ENCODE peak calls at places on chromosomes 5 and 9, in eight cellular contexts. One of them, this sample, is unnamed.

GRCh38 chr9:128551652-128552152 is 685 bp upstream of the SPTAN1 start:
- DNase-seq in fibroblast of lung: peak; percentile 8
- DNase-seq in lower lobe of right lung: no peak
- DNase-seq in heart right ventricle: no peak
- DNase-seq in left lung: no peak
- DNase-seq in T-helper 17 cell: no peak
- DNase-seq in spleen: no peak
- DNase-seq in naive thymus-derived CD4-positive, alpha-beta T cell: no peak
- DNase-seq in this sample: no peak

GRCh38 chr9:126108240-126108639 is 218.4 kb upstream of the MVB12B start:
- DNase-seq in fibroblast of lung: no peak
- DNase-seq in lower lobe of right lung: no peak
- DNase-seq in heart right ventricle: no peak
- DNase-seq in left lung: peak; percentile 25
- DNase-seq in T-helper 17 cell: no peak
- DNase-seq in spleen: peak; percentile 42
- DNase-seq in naive thymus-derived CD4-positive, alpha-beta T cell: no peak
- DNase-seq in this sample: no peak

GRCh38 chr9:79013715-79014610 is 557.8 kb upstream of the TLE4 start:
- DNase-seq in fibroblast of lung: peak; percentile 59
- DNase-seq in lower lobe of right lung: no peak
- DNase-seq in heart right ventricle: no peak
- DNase-seq in left lung: no peak
- DNase-seq in T-helper 17 cell: no peak
- DNase-seq in spleen: no peak
- DNase-seq in naive thymus-derived CD4-positive, alpha-beta T cell: no peak
- DNase-seq in this sample: no peak

GRCh38 chr9:98808879-98809278 is 1.4 kb downstream of the GALNT12 start:
- DNase-seq in fibroblast of lung: no peak
- DNase-seq in lower lobe of right lung: no peak
- DNase-seq in heart right ventricle: no peak
- DNase-seq in left lung: no peak
- DNase-seq in T-helper 17 cell: no peak
- DNase-seq in spleen: no peak
- DNase-seq in naive thymus-derived CD4-positive, alpha-beta T cell: no peak
- DNase-seq in this sample: no peak

GRCh38 chr5:98975682-98976407 is 47.0 kb upstream of the CHD1 start:
- DNase-seq in fibroblast of lung: no peak
- DNase-seq in lower lobe of right lung: no peak
- DNase-seq in heart right ventricle: no peak
- DNase-seq in left lung: no peak
- DNase-seq in T-helper 17 cell: no peak
- DNase-seq in spleen: no peak
- DNase-seq in naive thymus-derived CD4-positive, alpha-beta T cell: no peak
- DNase-seq in this sample: no peak

GRCh38 chr5:3218096-3218495 is 377.5 kb upstream of the IRX1 start:
- DNase-seq in fibroblast of lung: no peak
- DNase-seq in lower lobe of right lung: no peak
- DNase-seq in heart right ventricle: no peak
- DNase-seq in left lung: peak; percentile 69
- DNase-seq in T-helper 17 cell: no peak
- DNase-seq in spleen: peak; percentile 67
- DNase-seq in naive thymus-derived CD4-positive, alpha-beta T cell: no peak
- DNase-seq in this sample: peak; percentile 55

GRCh38 chr5:32574540-32575175 is 10.7 kb upstream of the SUB1 start:
- DNase-seq in fibroblast of lung: no peak
- DNase-seq in lower lobe of right lung: no peak
- DNase-seq in heart right ventricle: no peak
- DNase-seq in left lung: no peak
- DNase-seq in T-helper 17 cell: no peak
- DNase-seq in spleen: no peak
- DNase-seq in naive thymus-derived CD4-positive, alpha-beta T cell: no peak
- DNase-seq in this sample: no peak

GRCh38 chr5:58335518-58335917 is 124.4 kb downstream of the PLK2 start:
- DNase-seq in fibroblast of lung: no peak
- DNase-seq in lower lobe of right lung: no peak
- DNase-seq in heart right ventricle: no peak
- DNase-seq in left lung: no peak
- DNase-seq in T-helper 17 cell: no peak
- DNase-seq in spleen: no peak
- DNase-seq in naive thymus-derived CD4-positive, alpha-beta T cell: no peak
- DNase-seq in this sample: no peak

GRCh38 chr5:72955143-72955767 is 586 bp upstream of the FCHO2 start:
- DNase-seq in fibroblast of lung: no peak
- DNase-seq in lower lobe of right lung: peak; percentile 92
- DNase-seq in heart right ventricle: peak; percentile 88
- DNase-seq in left lung: peak; percentile 91
- DNase-seq in T-helper 17 cell: no peak
- DNase-seq in spleen: no peak
- DNase-seq in naive thymus-derived CD4-positive, alpha-beta T cell: no peak
- DNase-seq in this sample: peak; percentile 95

GRCh38 chr9:68851657-68852056 is 146.6 kb downstream of the PIP5K1B start:
- DNase-seq in fibroblast of lung: peak; percentile 3
- DNase-seq in lower lobe of right lung: no peak
- DNase-seq in heart right ventricle: no peak
- DNase-seq in left lung: no peak
- DNase-seq in T-helper 17 cell: no peak
- DNase-seq in spleen: no peak
- DNase-seq in naive thymus-derived CD4-positive, alpha-beta T cell: no peak
- DNase-seq in this sample: no peak

GRCh38 chr5:181063514-181063913 is 23.4 kb downstream of the BTNL9 start:
- DNase-seq in fibroblast of lung: no peak
- DNase-seq in lower lobe of right lung: no peak
- DNase-seq in heart right ventricle: no peak
- DNase-seq in left lung: no peak
- DNase-seq in T-helper 17 cell: no peak
- DNase-seq in spleen: no peak
- DNase-seq in naive thymus-derived CD4-positive, alpha-beta T cell: no peak
- DNase-seq in this sample: no peak

GRCh38 chr5:162436055-162436454 is 368.5 kb downstream of the GABRG2 start:
- DNase-seq in fibroblast of lung: no peak
- DNase-seq in lower lobe of right lung: no peak
- DNase-seq in heart right ventricle: no peak
- DNase-seq in left lung: no peak
- DNase-seq in T-helper 17 cell: no peak
- DNase-seq in spleen: no peak
- DNase-seq in naive thymus-derived CD4-positive, alpha-beta T cell: no peak
- DNase-seq in this sample: no peak

GRCh38 chr9:20024159-20024571 is 235.3 kb upstream of the SLC24A2 start:
- DNase-seq in fibroblast of lung: peak; percentile 64
- DNase-seq in lower lobe of right lung: no peak
- DNase-seq in heart right ventricle: no peak
- DNase-seq in left lung: no peak
- DNase-seq in T-helper 17 cell: no peak
- DNase-seq in spleen: no peak
- DNase-seq in naive thymus-derived CD4-positive, alpha-beta T cell: no peak
- DNase-seq in this sample: no peak

GRCh38 chr9:7366121-7366520 is 433.5 kb downstream of the DMAC1 start:
- DNase-seq in fibroblast of lung: no peak
- DNase-seq in lower lobe of right lung: no peak
- DNase-seq in heart right ventricle: no peak
- DNase-seq in left lung: no peak
- DNase-seq in T-helper 17 cell: no peak
- DNase-seq in spleen: no peak
- DNase-seq in naive thymus-derived CD4-positive, alpha-beta T cell: no peak
- DNase-seq in this sample: no peak

GRCh38 chr9:131578778-131579504 is 33.6 kb downstream of the PRRT1B start:
- DNase-seq in fibroblast of lung: no peak
- DNase-seq in lower lobe of right lung: no peak
- DNase-seq in heart right ventricle: no peak
- DNase-seq in left lung: peak; percentile 80
- DNase-seq in T-helper 17 cell: no peak
- DNase-seq in spleen: peak; percentile 92
- DNase-seq in naive thymus-derived CD4-positive, alpha-beta T cell: peak; percentile 69
- DNase-seq in this sample: peak; percentile 69

GRCh38 chr5:123937230-123937629 is 425.3 kb downstream of the CSNK1G3 start:
- DNase-seq in fibroblast of lung: peak; percentile 46
- DNase-seq in lower lobe of right lung: no peak
- DNase-seq in heart right ventricle: no peak
- DNase-seq in left lung: no peak
- DNase-seq in T-helper 17 cell: no peak
- DNase-seq in spleen: no peak
- DNase-seq in naive thymus-derived CD4-positive, alpha-beta T cell: no peak
- DNase-seq in this sample: no peak

GRCh38 chr5:37111426-37112382 is 137.5 kb downstream of the CPLANE1 start:
- DNase-seq in fibroblast of lung: peak; percentile 31
- DNase-seq in lower lobe of right lung: no peak
- DNase-seq in heart right ventricle: no peak
- DNase-seq in left lung: no peak
- DNase-seq in T-helper 17 cell: no peak
- DNase-seq in spleen: no peak
- DNase-seq in naive thymus-derived CD4-positive, alpha-beta T cell: peak; percentile 62
- DNase-seq in this sample: no peak

GRCh38 chr9:34010979-34011378 is 37.7 kb downstream of the UBAP2 start:
- DNase-seq in fibroblast of lung: peak; percentile 6
- DNase-seq in lower lobe of right lung: no peak
- DNase-seq in heart right ventricle: no peak
- DNase-seq in left lung: no peak
- DNase-seq in T-helper 17 cell: no peak
- DNase-seq in spleen: no peak
- DNase-seq in naive thymus-derived CD4-positive, alpha-beta T cell: peak; percentile 16
- DNase-seq in this sample: no peak

GRCh38 chr5:77812926-77813589 is 36.9 kb upstream of the TBCA start:
- DNase-seq in fibroblast of lung: no peak
- DNase-seq in lower lobe of right lung: no peak
- DNase-seq in heart right ventricle: no peak
- DNase-seq in left lung: no peak
- DNase-seq in T-helper 17 cell: no peak
- DNase-seq in spleen: no peak
- DNase-seq in naive thymus-derived CD4-positive, alpha-beta T cell: no peak
- DNase-seq in this sample: no peak

GRCh38 chr5:18792145-18792544 is 1157.9 kb downstream of the TAF11L14 start:
- DNase-seq in fibroblast of lung: peak; percentile 21
- DNase-seq in lower lobe of right lung: no peak
- DNase-seq in heart right ventricle: no peak
- DNase-seq in left lung: no peak
- DNase-seq in T-helper 17 cell: no peak
- DNase-seq in spleen: no peak
- DNase-seq in naive thymus-derived CD4-positive, alpha-beta T cell: no peak
- DNase-seq in this sample: no peak

GRCh38 chr5:150612905-150613670 is 27.4 kb upstream of the SYNPO start:
- DNase-seq in fibroblast of lung: peak; percentile 61
- DNase-seq in lower lobe of right lung: no peak
- DNase-seq in heart right ventricle: no peak
- DNase-seq in left lung: no peak
- DNase-seq in T-helper 17 cell: no peak
- DNase-seq in spleen: no peak
- DNase-seq in naive thymus-derived CD4-positive, alpha-beta T cell: no peak
- DNase-seq in this sample: no peak

GRCh38 chr5:12655675-12656074 is 751.4 kb upstream of the CTNND2 start:
- DNase-seq in fibroblast of lung: no peak
- DNase-seq in lower lobe of right lung: no peak
- DNase-seq in heart right ventricle: no peak
- DNase-seq in left lung: no peak
- DNase-seq in T-helper 17 cell: no peak
- DNase-seq in spleen: no peak
- DNase-seq in naive thymus-derived CD4-positive, alpha-beta T cell: no peak
- DNase-seq in this sample: no peak
- H3K9me3 ChIP-seq in fibroblast of lung: no peaks in the 10 kb centered on the region
- H3K9me3 ChIP-seq in lower lobe of right lung: no peaks in the 10 kb centered on the region
- H3K9me3 ChIP-seq in heart right ventricle: peaks cover 11% of the 10 kb centered on the region
- H3K9me3 ChIP-seq in left lung: peaks cover 19% of the 10 kb centered on the region
- H3K9me3 ChIP-seq in T-helper 17 cell: no peaks in the 10 kb centered on the region
- H3K9me3 ChIP-seq in spleen: peaks cover 24% of the 10 kb centered on the region
- H3K9me3 ChIP-seq in naive thymus-derived CD4-positive, alpha-beta T cell: no peaks in the 10 kb centered on the region
- H3K9me3 ChIP-seq in this sample: no peaks in the 10 kb centered on the region

DNA sequence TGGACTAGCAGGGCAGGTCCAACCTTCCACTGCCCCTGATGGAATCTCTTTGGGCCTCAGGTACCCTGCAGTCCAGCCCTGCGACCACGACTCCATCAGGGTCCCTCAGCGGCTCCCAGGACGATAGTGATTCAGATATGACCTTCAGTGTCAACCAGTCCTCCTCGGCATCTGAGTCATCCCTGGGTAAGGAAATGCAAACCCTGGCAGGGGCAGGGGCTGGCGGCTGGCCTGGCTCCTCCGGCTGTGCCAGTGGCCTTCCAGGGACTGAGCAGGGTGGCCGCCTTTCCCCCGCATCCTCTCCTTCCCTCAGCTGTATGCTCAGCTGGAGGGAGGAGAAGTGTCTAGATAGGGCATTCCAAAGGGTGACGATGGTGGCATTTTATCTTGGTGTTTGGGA is 45.0 kb downstream of the NEURL1B start:
- DNase-seq in fibroblast of lung: peak; percentile 22
- DNase-seq in lower lobe of right lung: no peak
- DNase-seq in heart right ventricle: no peak
- DNase-seq in left lung: no peak
- DNase-seq in T-helper 17 cell: no peak
- DNase-seq in spleen: peak; percentile 56
- DNase-seq in naive thymus-derived CD4-positive, alpha-beta T cell: no peak
- DNase-seq in this sample: peak; percentile 65
- H3K9me3 ChIP-seq in fibroblast of lung: no peaks in the 10 kb centered on the region
- H3K9me3 ChIP-seq in lower lobe of right lung: no peaks in the 10 kb centered on the region
- H3K9me3 ChIP-seq in heart right ventricle: no peaks in the 10 kb centered on the region
- H3K9me3 ChIP-seq in left lung: no peaks in the 10 kb centered on the region
- H3K9me3 ChIP-seq in T-helper 17 cell: no peaks in the 10 kb centered on the region
- H3K9me3 ChIP-seq in spleen: no peaks in the 10 kb centered on the region
- H3K9me3 ChIP-seq in naive thymus-derived CD4-positive, alpha-beta T cell: no peaks in the 10 kb centered on the region
- H3K9me3 ChIP-seq in this sample: no peaks in the 10 kb centered on the region

GRCh38 chr5:177117441-177118045 is 16.0 kb upstream of the NSD1 start:
- DNase-seq in fibroblast of lung: no peak
- DNase-seq in lower lobe of right lung: peak; percentile 42
- DNase-seq in heart right ventricle: no peak
- DNase-seq in left lung: peak; percentile 42
- DNase-seq in T-helper 17 cell: no peak
- DNase-seq in spleen: no peak
- DNase-seq in naive thymus-derived CD4-positive, alpha-beta T cell: no peak
- DNase-seq in this sample: peak; percentile 63

GRCh38 chr5:177111720-177112394 is 21.7 kb upstream of the NSD1 start:
- DNase-seq in fibroblast of lung: peak; percentile 13
- DNase-seq in lower lobe of right lung: no peak
- DNase-seq in heart right ventricle: peak; percentile 67
- DNase-seq in left lung: peak; percentile 85
- DNase-seq in T-helper 17 cell: peak; percentile 46
- DNase-seq in spleen: peak; percentile 85
- DNase-seq in naive thymus-derived CD4-positive, alpha-beta T cell: peak; percentile 33
- DNase-seq in this sample: peak; percentile 82

GRCh38 chr5:177113566-177114424 is 19.8 kb upstream of the NSD1 start:
- DNase-seq in fibroblast of lung: peak; percentile 46
- DNase-seq in lower lobe of right lung: peak; percentile 80
- DNase-seq in heart right ventricle: peak; percentile 79
- DNase-seq in left lung: peak; percentile 90
- DNase-seq in T-helper 17 cell: peak; percentile 51
- DNase-seq in spleen: peak; percentile 92
- DNase-seq in naive thymus-derived CD4-positive, alpha-beta T cell: peak; percentile 72
- DNase-seq in this sample: peak; percentile 83

GRCh38 chr5:177112589-177113220 is 20.9 kb upstream of the NSD1 start:
- DNase-seq in fibroblast of lung: no peak
- DNase-seq in lower lobe of right lung: no peak
- DNase-seq in heart right ventricle: no peak
- DNase-seq in left lung: peak; percentile 23
- DNase-seq in T-helper 17 cell: no peak
- DNase-seq in spleen: no peak
- DNase-seq in naive thymus-derived CD4-positive, alpha-beta T cell: no peak
- DNase-seq in this sample: peak; percentile 51

GRCh38 chr5:177116631-177117373 is 16.8 kb upstream of the NSD1 start:
- DNase-seq in fibroblast of lung: peak; percentile 85
- DNase-seq in lower lobe of right lung: peak; percentile 92
- DNase-seq in heart right ventricle: peak; percentile 91
- DNase-seq in left lung: peak; percentile 93
- DNase-seq in T-helper 17 cell: peak; percentile 75
- DNase-seq in spleen: peak; percentile 94
- DNase-seq in naive thymus-derived CD4-positive, alpha-beta T cell: peak; percentile 79
- DNase-seq in this sample: peak; percentile 97
- H3K9me3 ChIP-seq in fibroblast of lung: no peaks in the 10 kb centered on the region
- H3K9me3 ChIP-seq in lower lobe of right lung: no peaks in the 10 kb centered on the region
- H3K9me3 ChIP-seq in heart right ventricle: no peaks in the 10 kb centered on the region
- H3K9me3 ChIP-seq in left lung: no peaks in the 10 kb centered on the region
- H3K9me3 ChIP-seq in T-helper 17 cell: no peaks in the 10 kb centered on the region
- H3K9me3 ChIP-seq in spleen: no peaks in the 10 kb centered on the region
- H3K9me3 ChIP-seq in naive thymus-derived CD4-positive, alpha-beta T cell: no peaks in the 10 kb centered on the region
- H3K9me3 ChIP-seq in this sample: no peaks in the 10 kb centered on the region

GRCh38 chr5:141234109-141234508 is 11.0 kb downstream of the PCDHB14 start:
- DNase-seq in fibroblast of lung: no peak
- DNase-seq in lower lobe of right lung: no peak
- DNase-seq in heart right ventricle: no peak
- DNase-seq in left lung: no peak
- DNase-seq in T-helper 17 cell: no peak
- DNase-seq in spleen: no peak
- DNase-seq in naive thymus-derived CD4-positive, alpha-beta T cell: no peak
- DNase-seq in this sample: no peak
- H3K9me3 ChIP-seq in fibroblast of lung: no peaks in the 10 kb centered on the region
- H3K9me3 ChIP-seq in lower lobe of right lung: peaks cover 82% of the 10 kb centered on the region
- H3K9me3 ChIP-seq in heart right ventricle: peaks cover 91% of the 10 kb centered on the region
- H3K9me3 ChIP-seq in left lung: peaks cover 92% of the 10 kb centered on the region
- H3K9me3 ChIP-seq in T-helper 17 cell: peaks cover 10% of the 10 kb centered on the region
- H3K9me3 ChIP-seq in spleen: peaks cover 93% of the 10 kb centered on the region
- H3K9me3 ChIP-seq in naive thymus-derived CD4-positive, alpha-beta T cell: no peaks in the 10 kb centered on the region
- H3K9me3 ChIP-seq in this sample: peaks cover 30% of the 10 kb centered on the region